ENCODE peak calls at places on chromosomes 13 and 19, in seven cellular contexts. One of them, this sample, is unnamed.

GRCh38 chr19:18672606-18673337 is 10.7 kb upstream of the CRTC1 start:
- DNase-seq in T47D: peak
- DNase-seq in HepG2: no peak
- DNase-seq in GM12878: no peak
- DNase-seq in HCT116: no peak
- DNase-seq in K562: no peak
- DNase-seq in SK-N-SH: no peak
- DNase-seq in this sample: no peak

GRCh38 chr19:676007-676342 is 217 bp upstream of the FSTL3 start:
- DNase-seq in GM12878: no peak
- DNase-seq in HCT116: no peak
- DNase-seq in K562: peak
- DNase-seq in SK-N-SH: no peak
- DNase-seq in T47D: no peak
- DNase-seq in HepG2: no peak
- DNase-seq in this sample: no peak

GRCh38 chr19:738509-739128 is 12.3 kb upstream of the MISP start:
- DNase-seq in HepG2: peak
- DNase-seq in GM12878: no peak
- DNase-seq in SK-N-SH: no peak
- DNase-seq in K562: no peak
- DNase-seq in T47D: no peak
- DNase-seq in HCT116: no peak
- DNase-seq in this sample: no peak

GRCh38 chr19:18399008-18399407 is 1.6 kb upstream of the LRRC25 start:
- DNase-seq in HCT116: no peak
- DNase-seq in K562: no peak
- DNase-seq in HepG2: no peak
- DNase-seq in GM12878: no peak
- DNase-seq in SK-N-SH: no peak
- DNase-seq in T47D: no peak
- DNase-seq in this sample: no peak

GRCh38 chr13:95723428-95723827 is 46.5 kb downstream of the DNAJC3 start:
- DNase-seq in T47D: no peak
- DNase-seq in GM12878: no peak
- DNase-seq in HCT116: no peak
- DNase-seq in SK-N-SH: no peak
- DNase-seq in HepG2: no peak
- DNase-seq in K562: no peak
- DNase-seq in this sample: no peak

GRCh38 chr13:95087746-95088305 is 213.4 kb downstream of the ABCC4 start:
- DNase-seq in SK-N-SH: no peak
- DNase-seq in HepG2: peak
- DNase-seq in K562: no peak
- DNase-seq in T47D: peak
- DNase-seq in GM12878: no peak
- DNase-seq in HCT116: no peak
- DNase-seq in this sample: no peak

GRCh38 chr13:98439896-98440295 is 137.0 kb downstream of the STK24 start:
- DNase-seq in T47D: no peak
- DNase-seq in K562: no peak
- DNase-seq in SK-N-SH: no peak
- DNase-seq in HepG2: no peak
- DNase-seq in HCT116: no peak
- DNase-seq in GM12878: no peak
- DNase-seq in this sample: no peak

GRCh38 chr19:5216141-5216847 is 124.3 kb downstream of the PTPRS start:
- DNase-seq in GM12878: peak
- DNase-seq in SK-N-SH: no peak
- DNase-seq in HepG2: no peak
- DNase-seq in K562: no peak
- DNase-seq in T47D: no peak
- DNase-seq in HCT116: no peak
- DNase-seq in this sample: no peak

GRCh38 chr19:1690570-1691307 is 38.3 kb upstream of the TCF3 start:
- DNase-seq in HCT116: no peak
- DNase-seq in T47D: peak
- DNase-seq in GM12878: no peak
- DNase-seq in SK-N-SH: peak
- DNase-seq in K562: peak
- DNase-seq in HepG2: no peak
- DNase-seq in this sample: peak

GRCh38 chr13:25276748-25277147 is 10.5 kb downstream of the MTMR6 start:
- DNase-seq in GM12878: no peak
- DNase-seq in T47D: no peak
- DNase-seq in HepG2: no peak
- DNase-seq in HCT116: no peak
- DNase-seq in K562: no peak
- DNase-seq in SK-N-SH: no peak
- DNase-seq in this sample: no peak

GRCh38 chr19:54282706-54283105 is 1.8 kb upstream of the LILRB2 start:
- DNase-seq in GM12878: no peak
- DNase-seq in HepG2: no peak
- DNase-seq in HCT116: no peak
- DNase-seq in SK-N-SH: no peak
- DNase-seq in T47D: no peak
- DNase-seq in K562: no peak
- DNase-seq in this sample: no peak

GRCh38 chr13:110107568-110108347 is 199.2 kb downstream of the COL4A1 start:
- DNase-seq in T47D: no peak
- DNase-seq in HCT116: no peak
- DNase-seq in K562: no peak
- DNase-seq in HepG2: no peak
- DNase-seq in GM12878: no peak
- DNase-seq in SK-N-SH: peak
- DNase-seq in this sample: peak

GRCh38 chr19:2755811-2756210 is 16.0 kb upstream of the SLC39A3 start:
- DNase-seq in HCT116: no peak
- DNase-seq in GM12878: no peak
- DNase-seq in SK-N-SH: no peak
- DNase-seq in T47D: no peak
- DNase-seq in HepG2: no peak
- DNase-seq in K562: no peak
- DNase-seq in this sample: no peak
- TF ChIP-seq JUND in HCT116: no peak
- TF ChIP-seq JUND in GM12878: no peak
- TF ChIP-seq JUND in SK-N-SH: no peak
- TF ChIP-seq JUND in T47D: no peak
- TF ChIP-seq JUND in HepG2: no peak
- TF ChIP-seq JUND in K562: no peak
- TF ChIP-seq JUND in this sample: no peak

DNA sequence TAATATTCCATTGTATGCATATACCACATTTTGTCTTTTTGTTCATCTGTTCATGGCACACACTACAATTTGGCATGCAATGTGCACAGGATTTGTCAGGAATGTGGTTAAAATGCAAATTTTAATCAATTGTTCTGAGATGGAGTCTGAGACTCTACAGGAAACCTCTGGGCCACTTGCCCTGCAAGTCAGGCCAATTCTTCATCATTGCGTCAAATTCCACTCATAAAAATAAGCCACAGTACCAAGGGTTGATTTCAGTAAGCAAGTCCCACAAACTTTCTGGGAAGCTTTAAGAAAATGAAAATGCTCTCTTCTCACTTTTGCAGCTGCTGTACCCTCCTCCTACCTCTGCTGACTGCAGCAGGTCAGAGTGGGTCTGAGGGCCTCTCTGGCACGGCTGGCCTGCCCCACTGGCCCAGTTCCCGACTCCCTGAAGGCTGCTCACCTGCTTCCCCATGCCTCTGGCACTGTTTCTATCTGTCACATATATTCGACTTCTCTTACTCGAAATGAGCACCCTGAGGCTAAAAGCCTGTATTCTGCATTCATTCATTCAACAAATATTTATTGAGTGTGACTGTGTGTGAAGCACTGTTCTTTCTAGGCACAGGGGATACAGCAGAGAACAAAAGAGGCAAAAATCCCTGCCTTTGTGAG is 83.8 kb upstream of the WASF3 start:
- DNase-seq in HepG2: no peak
- DNase-seq in K562: no peak
- DNase-seq in GM12878: no peak
- DNase-seq in T47D: peak
- DNase-seq in HCT116: no peak
- DNase-seq in SK-N-SH: no peak
- DNase-seq in this sample: peak
- TF ChIP-seq JUND in HepG2: no peak
- TF ChIP-seq JUND in K562: no peak
- TF ChIP-seq JUND in GM12878: no peak
- TF ChIP-seq JUND in T47D: no peak
- TF ChIP-seq JUND in HCT116: no peak
- TF ChIP-seq JUND in SK-N-SH: no peak
- TF ChIP-seq JUND in this sample: no peak

GRCh38 chr19:17232258-17232657 is 6.2 kb downstream of the OCEL1 start:
- DNase-seq in HCT116: no peak
- DNase-seq in T47D: no peak
- DNase-seq in SK-N-SH: no peak
- DNase-seq in GM12878: no peak
- DNase-seq in HepG2: no peak
- DNase-seq in K562: peak
- DNase-seq in this sample: no peak

GRCh38 chr19:17235618-17236413 is 9.8 kb downstream of the OCEL1 start:
- DNase-seq in GM12878: no peak
- DNase-seq in HepG2: no peak
- DNase-seq in HCT116: no peak
- DNase-seq in SK-N-SH: peak
- DNase-seq in K562: peak
- DNase-seq in T47D: no peak
- DNase-seq in this sample: no peak

GRCh38 chr19:17236414-17236716 is 9.4 kb downstream of the NR2F6 start:
- DNase-seq in SK-N-SH: no peak
- DNase-seq in GM12878: no peak
- DNase-seq in K562: no peak
- DNase-seq in HepG2: no peak
- DNase-seq in T47D: no peak
- DNase-seq in HCT116: no peak
- DNase-seq in this sample: no peak

GRCh38 chr19:17236831-17237543 is 8.7 kb downstream of the NR2F6 start:
- DNase-seq in SK-N-SH: no peak
- DNase-seq in HCT116: no peak
- DNase-seq in K562: no peak
- DNase-seq in T47D: no peak
- DNase-seq in GM12878: no peak
- DNase-seq in HepG2: no peak
- DNase-seq in this sample: no peak

DNA sequence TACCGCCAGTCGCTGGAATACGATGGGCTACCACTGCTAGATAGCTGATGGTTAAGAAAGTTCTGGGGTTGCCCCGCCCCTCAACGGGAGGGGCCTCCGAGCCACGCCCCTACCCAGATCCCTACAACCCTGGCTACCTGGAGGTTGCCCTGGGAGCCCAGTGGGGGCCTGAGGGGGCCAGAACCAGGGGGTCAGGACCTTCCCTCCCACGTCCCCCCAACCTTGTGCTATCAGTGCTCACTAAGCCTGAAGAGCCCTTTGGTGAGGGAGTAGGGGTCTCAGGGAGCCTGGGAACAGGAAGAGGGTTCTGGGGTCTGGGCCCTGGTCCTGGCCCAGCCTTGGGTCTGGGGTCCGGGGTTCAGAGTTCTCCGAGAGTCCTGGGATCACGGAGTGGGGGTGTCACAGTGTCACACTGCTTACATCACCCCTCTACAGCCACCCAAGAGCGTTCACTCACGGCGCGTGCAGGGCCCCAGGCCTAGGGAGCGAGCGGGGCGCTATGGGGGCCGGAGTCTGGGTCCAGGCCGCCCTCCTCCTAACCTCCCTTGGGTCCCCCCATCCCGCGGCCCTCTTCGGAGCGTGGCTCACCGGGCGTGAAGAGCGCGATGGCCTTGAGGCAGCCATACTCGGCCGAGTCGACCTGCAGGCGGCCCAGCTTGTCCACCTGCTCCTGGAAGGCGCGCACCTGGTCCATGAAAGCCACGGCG is 9.0 kb downstream of the OCEL1 start:
- DNase-seq in T47D: no peak
- DNase-seq in HCT116: no peak
- DNase-seq in SK-N-SH: peak
- DNase-seq in HepG2: no peak
- DNase-seq in GM12878: no peak
- DNase-seq in K562: peak
- DNase-seq in this sample: no peak
- TF ChIP-seq JUND in T47D: no peak
- TF ChIP-seq JUND in HCT116: no peak
- TF ChIP-seq JUND in SK-N-SH: no peak
- TF ChIP-seq JUND in HepG2: no peak
- TF ChIP-seq JUND in GM12878: no peak
- TF ChIP-seq JUND in K562: no peak
- TF ChIP-seq JUND in this sample: no peak

GRCh38 chr13:19845758-19846157 is 17.7 kb downstream of the ZMYM5 start:
- DNase-seq in K562: peak
- DNase-seq in SK-N-SH: peak
- DNase-seq in GM12878: no peak
- DNase-seq in T47D: peak
- DNase-seq in HepG2: peak
- DNase-seq in HCT116: peak
- DNase-seq in this sample: no peak
- TF ChIP-seq JUND in K562: peak
- TF ChIP-seq JUND in SK-N-SH: peak
- TF ChIP-seq JUND in GM12878: no peak
- TF ChIP-seq JUND in T47D: no peak
- TF ChIP-seq JUND in HepG2: no peak
- TF ChIP-seq JUND in HCT116: peak
- TF ChIP-seq JUND in this sample: no peak

DNA sequence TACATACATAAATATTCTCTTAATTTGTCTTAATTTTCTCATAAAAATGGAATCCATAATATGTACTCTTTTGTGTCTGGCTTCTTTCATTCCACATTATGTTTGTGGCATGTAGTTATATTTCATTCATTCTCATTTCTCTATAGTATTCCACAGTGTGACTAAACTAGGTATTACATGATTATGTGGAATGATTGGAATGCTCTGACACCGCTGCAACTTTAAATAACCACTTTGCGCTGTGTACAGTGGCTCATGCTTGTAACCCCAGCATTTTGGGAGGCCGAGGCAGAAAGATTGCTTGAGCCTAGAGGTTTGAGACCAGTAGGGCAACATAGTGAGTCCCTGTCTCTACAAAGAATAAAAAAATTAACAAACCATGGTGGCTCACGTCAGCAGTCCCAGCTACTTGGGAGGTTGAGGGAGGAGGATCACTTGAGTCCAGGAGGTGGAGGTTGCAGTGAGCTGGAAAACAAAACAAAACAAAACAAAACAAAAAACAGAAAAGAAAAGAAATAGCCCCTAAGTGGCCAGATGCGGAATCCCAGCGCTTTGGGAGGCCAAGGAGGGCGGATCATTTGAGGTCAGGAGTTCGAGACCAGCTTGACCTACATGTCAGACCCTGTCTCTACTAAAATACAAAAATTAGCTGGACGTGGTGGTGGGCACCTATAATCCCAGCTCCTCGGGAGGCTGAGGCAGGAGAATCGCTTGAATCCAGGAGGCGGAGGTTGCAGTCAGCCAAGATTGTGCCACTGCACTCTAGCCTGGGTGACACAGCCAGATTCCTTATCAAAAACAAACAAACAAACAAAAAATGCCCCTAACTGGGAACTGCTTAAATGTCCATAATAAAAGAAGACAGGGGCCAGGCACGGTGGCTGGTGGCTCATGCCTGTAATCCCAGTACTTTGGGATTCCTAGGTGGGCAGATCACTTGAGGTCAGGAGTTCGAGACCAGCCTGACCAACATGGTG is 8.0 kb upstream of the SAE1 start:
- DNase-seq in K562: no peak
- DNase-seq in HepG2: peak
- DNase-seq in SK-N-SH: no peak
- DNase-seq in T47D: peak
- DNase-seq in HCT116: no peak
- DNase-seq in GM12878: no peak
- DNase-seq in this sample: no peak
- TF ChIP-seq JUND in K562: no peak
- TF ChIP-seq JUND in HepG2: no peak
- TF ChIP-seq JUND in SK-N-SH: peak
- TF ChIP-seq JUND in T47D: no peak
- TF ChIP-seq JUND in HCT116: no peak
- TF ChIP-seq JUND in GM12878: no peak
- TF ChIP-seq JUND in this sample: no peak

GRCh38 chr13:51317262-51317661 is 22.2 kb upstream of the SERPINE3 start:
- DNase-seq in GM12878: no peak
- DNase-seq in K562: no peak
- DNase-seq in SK-N-SH: no peak
- DNase-seq in HepG2: no peak
- DNase-seq in HCT116: no peak
- DNase-seq in T47D: no peak
- DNase-seq in this sample: no peak
- TF ChIP-seq JUND in GM12878: no peak
- TF ChIP-seq JUND in K562: no peak
- TF ChIP-seq JUND in SK-N-SH: no peak
- TF ChIP-seq JUND in HepG2: no peak
- TF ChIP-seq JUND in HCT116: no peak
- TF ChIP-seq JUND in T47D: no peak
- TF ChIP-seq JUND in this sample: no peak

This sample was measured in H1.